ENCODE peak calls at places on chromosome 7, in five cellular contexts. M is skeletal muscle cell; B is stimulated activated CD8-positive, alpha-beta memory T cell treated with anti-CD3 and anti-CD28 coated beads, Interleukin-7, amount 100 ng/mL, for 1 hour; L is activated CD4-positive, CD25-positive, alpha-beta regulatory T cell treated with anti-CD3 and anti-CD28 coated beads, Interleukin-2, amount 50 U/mL, for 72 hours; G is germinal center. E is an unnamed sample.

GRCh38 chr7:87416682-87417587 is 58.5 kb downstream of the ABCB4 start:
- DNase-seq in M (no peak), B (peak; percentile 19), L (peak; percentile 49), G (peak; percentile 38), E (peak; percentile 58)

GRCh38 chr7:80816806-80817205 is 102.0 kb downstream of the SEMA3C start:
- DNase-seq in M (no peak), B (no peak), L (no peak), G (no peak), E (no peak)

GRCh38 chr7:111486472-111487142 is 75.7 kb downstream of the IMMP2L start:
- DNase-seq in M (no peak), B (no peak), L (no peak), G (peak; percentile 9), E (no peak)

GRCh38 chr7:42426163-42426562 is 189.2 kb upstream of the GLI3 start:
- DNase-seq in M (no peak), B (no peak), L (no peak), G (no peak), E (no peak)

GRCh38 chr7:156109988-156110387 is 297.7 kb upstream of the SHH start:
- DNase-seq in M (no peak), B (no peak), L (no peak), G (no peak), E (no peak)

GRCh38 chr7:74289018-74289659 is at the start of gene CLIP2:
- DNase-seq in M (no peak), B (peak; percentile 69), L (peak; percentile 59), G (peak; percentile 91), E (peak; percentile 45)

GRCh38 chr7:158869876-158870275 is 13.5 kb downstream of the DYNC2I1 start:
- DNase-seq in M (no peak), B (no peak), L (no peak), G (no peak), E (no peak)

GRCh38 chr7:148286150-148286549 is 304.4 kb upstream of the C7orf33 start:
- DNase-seq in M (no peak), B (no peak), L (no peak), G (no peak), E (no peak)

GRCh38 chr7:128862571-128863432 is at the start of gene ATP6V1F:
- DNase-seq in M (peak; percentile 90), B (peak; percentile 97), L (peak; percentile 99), G (peak; percentile 99), E (peak; percentile 99)

GRCh38 chr7:122465296-122465695 is 160.7 kb upstream of the FEZF1 start:
- DNase-seq in M (no peak), B (no peak), L (no peak), G (no peak), E (no peak)

GRCh38 chr7:41786943-41787342 is 84.1 kb upstream of the INHBA start:
- DNase-seq in M (no peak), B (no peak), L (no peak), G (no peak), E (no peak)

GRCh38 chr7:48525726-48526374 is 354.6 kb downstream of the ABCA13 start:
- DNase-seq in M (no peak), B (no peak), L (no peak), G (no peak), E (no peak)

GRCh38 chr7:19405546-19405945 is 260.3 kb upstream of the FERD3L start:
- DNase-seq in M (no peak), B (no peak), L (no peak), G (no peak), E (no peak)

GRCh38 chr7:116776610-116777289 is 85.6 kb upstream of the CAPZA2 start:
- DNase-seq in M (no peak), B (no peak), L (no peak), G (no peak), E (no peak)

GRCh38 chr7:49386792-49387191 is 386.6 kb upstream of the VWC2 start:
- DNase-seq in M (no peak), B (no peak), L (no peak), G (no peak), E (no peak)

GRCh38 chr7:981793-982510 is 1.0 kb upstream of the CYP2W1 start:
- DNase-seq in M (no peak), B (no peak), L (no peak), G (no peak), E (no peak)

GRCh38 chr7:48337012-48337621 is 165.9 kb downstream of the ABCA13 start:
- DNase-seq in M (no peak), B (no peak), L (no peak), G (no peak), E (no peak)